ENCODE peak calls at places on chromosomes 12 and 14, in four cellular contexts. A, K, L and Z are unnamed samples.

GRCh38 chr12:55931317-55931779 is 386 bp downstream of the DGKA start:
- DNase-seq in A (no peak), K (no peak), L (no peak), Z (no peak)

GRCh38 chr12:3206536-3207072 is 129.4 kb downstream of the TSPAN9 start:
- DNase-seq in A (no peak), K (no peak), L (no peak), Z (no peak)

GRCh38 chr12:52362118-52362726 is 5.1 kb downstream of the KRT85 start:
- DNase-seq in A (no peak), K (no peak), L (no peak), Z (no peak)

GRCh38 chr12:115640929-115641328 is 636.6 kb downstream of the MED13L start:
- DNase-seq in A (no peak), K (no peak), L (no peak), Z (no peak)

GRCh38 chr14:104724407-104724980 is 465 bp downstream of the ADSS1 start:
- DNase-seq in A (no peak), K (peak; percentile 53), L (no peak), Z (no peak)

GRCh38 chr14:88983755-88984154 is 159.3 kb downstream of the TTC8 start:
- DNase-seq in A (no peak), K (no peak), L (no peak), Z (no peak)

GRCh38 chr14:20460458-20461229 is 590 bp downstream of the PIP4P1 start:
- DNase-seq in A (no peak), K (peak; percentile 68), L (no peak), Z (peak; percentile 34)

GRCh38 chr14:34911209-34912150 is 36.3 kb upstream of the BAZ1A start:
- DNase-seq in A (no peak), K (no peak), L (no peak), Z (no peak)

GRCh38 chr14:70782361-70782760 is 27.0 kb downstream of the MAP3K9 start:
- DNase-seq in A (no peak), K (no peak), L (no peak), Z (no peak)

GRCh38 chr14:71361335-71361734 is 454.1 kb downstream of the PCNX1 start:
- DNase-seq in A (no peak), K (no peak), L (peak; percentile 40), Z (no peak)

GRCh38 chr12:61513499-61513898 is 746.7 kb upstream of the USP15 start:
- DNase-seq in A (no peak), K (no peak), L (no peak), Z (no peak)

GRCh38 chr12:132218519-132218860 is 74.2 kb downstream of the NOC4L start:
- DNase-seq in A (no peak), K (no peak), L (no peak), Z (no peak)

GRCh38 chr12:6430124-6430989 is 14.4 kb upstream of the CD27 start:
- DNase-seq in A (peak; percentile 76), K (peak; percentile 87), L (peak; percentile 72), Z (no peak)

GRCh38 chr12:84994436-84994835 is 41.6 kb downstream of the TSPAN19 start:
- DNase-seq in A (no peak), K (no peak), L (no peak), Z (no peak)

GRCh38 chr14:104664107-104664506 is 25.3 kb upstream of the INF2 start:
- DNase-seq in A (no peak), K (no peak), L (no peak), Z (no peak)

GRCh38 chr14:68733086-68733621 is 59.7 kb downstream of the ZFP36L1 start:
- DNase-seq in A (no peak), K (no peak), L (no peak), Z (no peak)

GRCh38 chr14:58356268-58356667 is 39.5 kb upstream of the TOMM20L start:
- DNase-seq in A (no peak), K (no peak), L (no peak), Z (no peak)

GRCh38 chr12:26125451-26126339 is 858 bp upstream of the BHLHE41 start:
- DNase-seq in A (peak; percentile 69), K (peak; percentile 83), L (peak; percentile 36), Z (peak; percentile 79)

DNA sequence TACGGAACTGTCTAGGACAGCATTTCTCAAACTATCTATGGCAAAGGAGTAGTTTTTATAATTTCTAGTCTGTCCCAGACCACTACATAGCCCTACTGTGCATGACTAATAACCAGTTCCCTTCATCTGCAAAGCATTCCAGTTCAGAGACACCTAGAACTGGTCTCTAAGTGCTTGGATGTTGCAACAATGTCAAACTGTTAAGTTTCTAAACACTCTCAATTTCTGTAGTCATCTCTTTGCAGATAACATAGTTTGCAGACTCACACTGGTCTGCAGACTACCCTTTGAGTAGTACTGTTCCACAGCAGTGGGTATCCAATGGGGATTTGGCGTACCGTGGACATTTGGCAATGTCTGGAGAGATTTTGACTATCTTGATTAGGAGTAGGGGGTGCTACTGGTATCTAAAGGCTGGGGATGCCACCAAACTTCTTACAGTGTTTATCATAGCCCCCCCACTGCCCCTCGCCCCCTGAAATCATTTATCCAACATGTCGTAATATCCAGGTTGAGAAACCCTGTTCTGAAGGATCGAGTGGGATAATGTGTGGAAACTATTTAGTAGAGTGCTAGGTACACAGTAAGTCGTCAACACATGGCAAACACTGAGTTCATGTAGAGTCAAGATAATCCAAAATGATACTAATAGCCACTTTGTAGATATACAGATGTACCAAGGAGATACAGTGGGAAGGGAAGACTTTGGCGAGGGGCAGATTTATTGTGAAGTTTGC is 1.7 kb downstream of the C12orf76 start:
- DNase-seq in A (no peak), K (no peak), L (peak; percentile 35), Z (no peak)
- H3K4me1 ChIP-seq in A (peaks cover 28% of the 10 kb centered on the region), K (peaks cover 28% of the 10 kb centered on the region), L (peaks cover 44% of the 10 kb centered on the region), Z (peaks cover 11% of the 10 kb centered on the region)

DNA sequence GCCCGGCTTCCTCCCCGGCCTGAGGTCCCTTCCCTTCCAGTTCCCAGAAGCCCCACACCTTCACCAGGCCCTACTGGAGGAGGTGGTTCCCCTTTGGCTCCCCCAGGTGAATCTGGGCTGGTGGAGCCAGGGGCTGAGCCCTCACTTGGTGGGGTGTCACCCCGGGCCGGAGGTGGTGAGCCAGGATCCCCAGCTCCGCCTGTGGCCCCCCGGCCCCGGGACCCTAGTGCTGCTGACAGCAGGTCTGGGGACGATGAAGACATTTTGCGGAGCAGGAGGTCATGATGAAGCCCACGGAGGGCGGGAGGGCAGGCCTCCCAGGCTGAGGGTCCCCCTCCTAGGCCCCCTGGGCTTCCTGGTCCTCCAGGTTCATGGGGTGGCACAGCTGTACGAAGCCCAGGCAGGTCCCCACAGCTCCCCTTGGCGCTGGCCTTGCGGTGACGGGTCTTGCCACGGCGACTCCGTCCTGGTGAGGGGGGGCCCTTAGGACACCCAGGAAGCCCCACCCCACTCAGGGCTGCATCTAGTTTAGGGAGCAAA is 16.6 kb downstream of the MAP3K12 start:
- DNase-seq in A (no peak), K (no peak), L (no peak), Z (no peak)
- TF ChIP-seq POLR2AphosphoS5 in A (no peak), K (no peak), L (peak; percentile 15), Z (no peak)

GRCh38 chr14:60651936-60652673 is 2.8 kb upstream of the SIX1 start:
- DNase-seq in A (no peak), K (no peak), L (no peak), Z (no peak)

GRCh38 chr14:60651051-60651935 is 2.0 kb upstream of the SIX1 start:
- DNase-seq in A (no peak), K (no peak), L (no peak), Z (no peak)

GRCh38 chr14:60653709-60654161 is 4.5 kb upstream of the SIX1 start:
- DNase-seq in A (no peak), K (no peak), L (no peak), Z (no peak)

GRCh38 chr14:60653388-60653690 is 4.1 kb upstream of the SIX1 start:
- DNase-seq in A (no peak), K (no peak), L (no peak), Z (no peak)

GRCh38 chr14:60652674-60653387 is 3.6 kb upstream of the SIX1 start:
- DNase-seq in A (no peak), K (no peak), L (no peak), Z (no peak)
- H3K27me3 ChIP-seq in A (peaks cover 16% of the 10 kb centered on the region), K (peaks cover 100% of the 10 kb centered on the region), L (peaks cover 1% of the 10 kb centered on the region), Z (peaks cover 98% of the 10 kb centered on the region)

GRCh38 chr14:90458536-90458935 is 61.7 kb downstream of the CALM1 start:
- DNase-seq in A (no peak), K (no peak), L (no peak), Z (no peak)

GRCh38 chr14:90457191-90457590 is 60.4 kb downstream of the CALM1 start:
- DNase-seq in A (no peak), K (no peak), L (no peak), Z (no peak)

GRCh38 chr14:90455100-90455571 is 58.3 kb downstream of the CALM1 start:
- DNase-seq in A (no peak), K (no peak), L (no peak), Z (no peak)

GRCh38 chr14:90454041-90455000 is 57.5 kb downstream of the CALM1 start:
- DNase-seq in A (peak; percentile 57), K (peak; percentile 81), L (peak; percentile 33), Z (no peak)

GRCh38 chr14:90456551-90456950 is 59.7 kb downstream of the CALM1 start:
- DNase-seq in A (no peak), K (no peak), L (no peak), Z (no peak)
- H3K4me1 ChIP-seq in A (peaks cover 6% of the 10 kb centered on the region), K (no peaks in the 10 kb centered on the region), L (peaks cover 5% of the 10 kb centered on the region), Z (no peaks in the 10 kb centered on the region)

DNA sequence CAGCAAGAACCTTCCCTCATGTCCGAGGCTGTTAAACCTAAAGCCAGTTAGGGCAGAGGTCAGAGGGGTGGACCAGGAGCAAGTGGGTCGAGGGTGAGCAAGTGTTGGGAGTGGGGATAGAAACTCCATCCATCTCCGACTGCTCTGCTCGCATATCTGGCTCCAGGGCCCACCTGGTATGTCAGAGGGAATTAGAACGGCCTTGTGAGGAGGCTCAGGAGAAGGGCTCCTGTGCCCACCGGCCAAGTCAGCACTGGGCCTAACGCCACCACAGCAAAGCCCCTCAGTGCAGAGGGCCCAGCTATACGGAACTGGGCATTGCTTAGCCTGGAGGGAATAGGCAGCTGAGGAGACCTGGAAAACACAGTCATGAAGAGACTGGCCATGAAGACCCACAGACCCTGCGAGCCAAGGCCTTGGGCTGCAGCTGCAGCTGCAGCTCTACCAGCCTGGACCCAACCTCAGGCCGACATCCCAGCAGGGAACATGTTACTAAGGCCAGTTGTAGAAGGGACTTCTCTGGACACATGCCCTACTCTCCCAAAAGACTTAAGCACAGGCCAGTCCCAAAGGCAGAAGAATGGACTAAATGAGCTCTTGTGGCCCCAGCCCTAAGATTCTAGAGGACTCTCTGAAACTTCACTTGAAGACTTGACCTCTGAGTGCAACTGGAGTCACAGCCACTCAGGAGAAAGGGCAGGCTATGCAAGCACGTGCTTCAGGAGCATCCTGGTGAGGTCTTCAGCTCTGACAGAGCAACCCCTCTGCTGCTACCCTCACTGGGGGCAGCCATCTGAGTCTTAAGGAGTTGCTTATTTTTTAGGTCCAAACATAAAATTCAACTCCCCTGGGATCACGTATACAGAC is 34.1 kb downstream of the DAD1 start:
- DNase-seq in A (no peak), K (no peak), L (no peak), Z (no peak)
- TF ChIP-seq POLR2AphosphoS5 in A (no peak), K (no peak), L (no peak), Z (no peak)

GRCh38 chr12:45720069-45720468 is 9.4 kb upstream of the ARID2 start:
- DNase-seq in A (no peak), K (no peak), L (no peak), Z (no peak)
- H3K27me3 ChIP-seq in A (no peaks in the 10 kb centered on the region), K (no peaks in the 10 kb centered on the region), L (no peaks in the 10 kb centered on the region), Z (no peaks in the 10 kb centered on the region)

DNA sequence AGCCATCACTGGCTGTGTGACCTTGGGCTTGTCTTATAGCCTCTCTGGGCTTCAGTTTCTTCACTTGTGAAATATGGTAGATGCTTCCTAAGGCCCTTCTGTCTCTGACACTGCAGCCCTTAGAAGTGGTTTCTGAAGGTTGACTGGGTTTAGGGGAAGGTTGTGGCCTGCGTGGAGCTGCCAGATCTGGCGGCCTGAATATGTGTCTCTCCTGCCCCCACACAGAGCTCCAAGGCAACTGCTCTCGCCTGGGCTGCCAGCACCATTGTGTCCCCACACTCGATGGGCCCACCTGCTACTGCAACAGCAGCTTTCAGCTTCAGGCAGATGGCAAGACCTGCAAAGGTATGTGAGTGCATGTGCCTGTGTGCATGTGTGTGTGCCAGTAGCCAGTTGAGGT is 4.0 kb downstream of the LRP1-AS start:
- DNase-seq in A (no peak), K (no peak), L (no peak), Z (no peak)
- H3K4me1 ChIP-seq in A (no peaks in the 10 kb centered on the region), K (peaks cover 49% of the 10 kb centered on the region), L (peaks cover 90% of the 10 kb centered on the region), Z (no peaks in the 10 kb centered on the region)